ENCODE peak calls at places on chromosomes 5 and 9, in six cellular contexts. One of them, this sample, is unnamed.
A peak's percentile ranks its signal among the peaks of the same experiment; 100 is the strongest.

GRCh38 chr9:105859428-105860091 is 165.2 kb downstream of the TMEM38B start:
- DNase-seq in lower leg skin: no peak
- DNase-seq in natural killer cell: no peak
- DNase-seq in GM23338: no peak
- DNase-seq in PC-3: no peak
- DNase-seq in H9: no peak
- DNase-seq in this sample: no peak

GRCh38 chr5:32453916-32454315 is 9.4 kb upstream of the ZFR start:
- DNase-seq in lower leg skin: no peak
- DNase-seq in natural killer cell: no peak
- DNase-seq in GM23338: no peak
- DNase-seq in PC-3: no peak
- DNase-seq in H9: no peak
- DNase-seq in this sample: no peak

GRCh38 chr5:109936091-109936490 is 246.4 kb downstream of the MAN2A1 start:
- DNase-seq in lower leg skin: no peak
- DNase-seq in natural killer cell: no peak
- DNase-seq in GM23338: no peak
- DNase-seq in PC-3: no peak
- DNase-seq in H9: no peak
- DNase-seq in this sample: no peak

GRCh38 chr9:127796225-127796813 is 6.4 kb upstream of the FPGS start:
- DNase-seq in lower leg skin: no peak
- DNase-seq in natural killer cell: no peak
- DNase-seq in GM23338: no peak
- DNase-seq in PC-3: peak; percentile 5
- DNase-seq in H9: no peak
- DNase-seq in this sample: no peak

GRCh38 chr5:132017738-132018625 is 6.5 kb upstream of the ACSL6 start:
- DNase-seq in lower leg skin: no peak
- DNase-seq in natural killer cell: peak; percentile 13
- DNase-seq in GM23338: no peak
- DNase-seq in PC-3: no peak
- DNase-seq in H9: no peak
- DNase-seq in this sample: no peak

GRCh38 chr5:154783774-154784460 is 28.7 kb downstream of the LARP1 start:
- DNase-seq in lower leg skin: no peak
- DNase-seq in natural killer cell: no peak
- DNase-seq in GM23338: no peak
- DNase-seq in PC-3: no peak
- DNase-seq in H9: no peak
- DNase-seq in this sample: no peak

GRCh38 chr9:123300554-123300953 is 32.2 kb upstream of the STRBP start:
- DNase-seq in lower leg skin: no peak
- DNase-seq in natural killer cell: no peak
- DNase-seq in GM23338: no peak
- DNase-seq in PC-3: no peak
- DNase-seq in H9: no peak
- DNase-seq in this sample: no peak

GRCh38 chr9:113577525-113578261 is 114.2 kb downstream of the RGS3 start:
- DNase-seq in lower leg skin: no peak
- DNase-seq in natural killer cell: no peak
- DNase-seq in GM23338: no peak
- DNase-seq in PC-3: peak; percentile 58
- DNase-seq in H9: no peak
- DNase-seq in this sample: no peak

GRCh38 chr5:178377583-178378270 is 145.1 kb upstream of the PHYKPL start:
- DNase-seq in lower leg skin: no peak
- DNase-seq in natural killer cell: no peak
- DNase-seq in GM23338: no peak
- DNase-seq in PC-3: no peak
- DNase-seq in H9: no peak
- DNase-seq in this sample: no peak

GRCh38 chr9:112299514-112299913 is 33.9 kb downstream of the PTBP3 start:
- DNase-seq in lower leg skin: no peak
- DNase-seq in natural killer cell: no peak
- DNase-seq in GM23338: no peak
- DNase-seq in PC-3: peak; percentile 24
- DNase-seq in H9: no peak
- DNase-seq in this sample: no peak

GRCh38 chr5:143714629-143715028 is 97.3 kb upstream of the HMHB1 start:
- DNase-seq in lower leg skin: no peak
- DNase-seq in natural killer cell: no peak
- DNase-seq in GM23338: no peak
- DNase-seq in PC-3: peak; percentile 60
- DNase-seq in H9: no peak
- DNase-seq in this sample: no peak

GRCh38 chr9:91682806-91683205 is 259.2 kb upstream of the NFIL3 start:
- DNase-seq in lower leg skin: no peak
- DNase-seq in natural killer cell: no peak
- DNase-seq in GM23338: no peak
- DNase-seq in PC-3: peak; percentile 67
- DNase-seq in H9: no peak
- DNase-seq in this sample: no peak

GRCh38 chr5:6753851-6754250 is 40.6 kb downstream of the TENT4A start:
- DNase-seq in lower leg skin: no peak
- DNase-seq in natural killer cell: no peak
- DNase-seq in GM23338: no peak
- DNase-seq in PC-3: no peak
- DNase-seq in H9: no peak
- DNase-seq in this sample: no peak

GRCh38 chr5:141496038-141496437 is 7.2 kb downstream of the PCDHGC5 start:
- DNase-seq in lower leg skin: no peak
- DNase-seq in natural killer cell: no peak
- DNase-seq in GM23338: peak; percentile 45
- DNase-seq in PC-3: no peak
- DNase-seq in H9: peak; percentile 77
- DNase-seq in this sample: no peak

GRCh38 chr5:150114102-150114641 is 27.8 kb upstream of the CSF1R start:
- DNase-seq in lower leg skin: peak; percentile 13
- DNase-seq in natural killer cell: no peak
- DNase-seq in GM23338: peak; percentile 41
- DNase-seq in PC-3: no peak
- DNase-seq in H9: peak; percentile 36
- DNase-seq in this sample: no peak

GRCh38 chr9:116042321-116042720 is 111.3 kb upstream of the PAPPA start:
- DNase-seq in lower leg skin: no peak
- DNase-seq in natural killer cell: no peak
- DNase-seq in GM23338: no peak
- DNase-seq in PC-3: no peak
- DNase-seq in H9: no peak
- DNase-seq in this sample: no peak

GRCh38 chr9:130058154-130058553 is 4.4 kb downstream of the GPR107 start:
- DNase-seq in lower leg skin: no peak
- DNase-seq in natural killer cell: no peak
- DNase-seq in GM23338: peak; percentile 56
- DNase-seq in PC-3: peak; percentile 26
- DNase-seq in H9: no peak
- DNase-seq in this sample: no peak

DNA sequence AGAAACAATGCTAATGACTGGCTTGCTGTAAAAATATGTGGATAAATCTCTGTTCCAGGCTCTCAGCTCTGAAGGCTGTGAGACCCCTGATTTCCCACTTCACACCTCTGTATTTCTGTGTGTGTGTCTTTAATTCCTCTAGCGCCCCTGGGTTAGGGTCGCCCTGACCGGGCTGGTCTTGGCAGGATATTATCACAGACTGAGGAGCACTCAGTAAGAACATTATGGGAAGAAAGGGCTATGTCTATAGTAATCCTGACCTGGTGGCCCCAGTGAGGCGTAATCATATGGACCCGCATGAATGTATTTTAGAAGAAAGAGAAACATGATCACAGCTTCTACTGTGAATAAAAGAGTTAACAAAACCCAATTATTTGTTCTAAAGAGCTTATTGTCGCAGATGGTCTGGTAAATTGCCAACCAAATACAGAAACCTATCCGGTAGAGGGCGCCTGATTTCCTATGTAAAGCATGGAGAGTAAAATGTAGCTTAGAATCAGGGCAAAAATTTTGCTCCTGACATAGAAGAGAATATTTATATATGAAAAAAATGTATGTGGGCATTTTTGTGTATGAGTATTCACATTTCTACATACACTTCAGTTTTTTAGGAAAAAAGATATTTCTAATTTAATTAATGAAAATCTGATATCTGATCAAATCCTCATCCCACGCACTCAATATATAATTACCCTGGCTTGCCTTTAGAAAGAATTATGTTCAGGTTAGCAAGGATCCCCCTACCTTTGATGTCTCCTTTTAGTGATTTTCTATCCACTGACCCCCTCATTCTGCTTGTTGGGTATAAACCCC is 5.8 kb upstream of the IFNA1 start:
- DNase-seq in lower leg skin: no peak
- DNase-seq in natural killer cell: no peak
- DNase-seq in GM23338: peak; percentile 92
- DNase-seq in PC-3: peak; percentile 83
- DNase-seq in H9: no peak
- DNase-seq in this sample: peak; percentile 27
- TF ChIP-seq CTCF in lower leg skin: no peak
- TF ChIP-seq CTCF in natural killer cell: peak; percentile 43
- TF ChIP-seq CTCF in GM23338: peak; percentile 75
- TF ChIP-seq CTCF in PC-3: peak; percentile 73
- TF ChIP-seq CTCF in H9: peak; percentile 72
- TF ChIP-seq CTCF in this sample: peak; percentile 46

GRCh38 chr5:72320022-72320898 is at the start of the genes MRPS27 and PTCD2:
- DNase-seq in lower leg skin: peak; percentile 96
- DNase-seq in natural killer cell: peak; percentile 87
- DNase-seq in GM23338: peak; percentile 100
- DNase-seq in PC-3: peak; percentile 94
- DNase-seq in H9: peak; percentile 97
- DNase-seq in this sample: peak; percentile 91
- TF ChIP-seq CTCF in lower leg skin: no peak
- TF ChIP-seq CTCF in natural killer cell: no peak
- TF ChIP-seq CTCF in GM23338: peak; percentile 36
- TF ChIP-seq CTCF in PC-3: no peak
- TF ChIP-seq CTCF in H9: peak; percentile 40
- TF ChIP-seq CTCF in this sample: no peak

GRCh38 chr9:107836300-107836699 is 346.7 kb upstream of the KLF4 start:
- DNase-seq in lower leg skin: no peak
- DNase-seq in natural killer cell: no peak
- DNase-seq in GM23338: no peak
- DNase-seq in PC-3: no peak
- DNase-seq in H9: no peak
- DNase-seq in this sample: no peak
- TF ChIP-seq CTCF in lower leg skin: no peak
- TF ChIP-seq CTCF in natural killer cell: no peak
- TF ChIP-seq CTCF in GM23338: no peak
- TF ChIP-seq CTCF in PC-3: no peak
- TF ChIP-seq CTCF in H9: no peak
- TF ChIP-seq CTCF in this sample: no peak

DNA sequence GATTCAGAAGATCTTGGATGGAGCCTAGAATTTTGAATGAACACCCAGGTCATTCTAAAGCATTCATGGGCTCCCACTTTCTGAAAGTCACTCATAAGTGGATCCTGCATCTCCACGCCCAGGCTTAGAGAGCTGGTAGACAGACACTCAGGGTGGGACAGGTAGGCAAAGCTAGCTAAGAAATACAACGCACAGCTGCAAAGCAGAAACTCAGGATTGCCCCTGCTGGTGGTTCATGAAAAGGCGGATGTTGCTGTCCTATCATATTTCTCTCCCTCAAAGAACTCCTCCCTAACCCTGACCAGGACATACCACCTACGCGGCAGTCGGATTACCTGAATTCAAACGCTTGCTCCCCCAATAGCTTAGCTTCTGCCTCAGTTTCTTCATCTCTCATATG is 226.5 kb downstream of the GLIS3 start:
- DNase-seq in lower leg skin: no peak
- DNase-seq in natural killer cell: no peak
- DNase-seq in GM23338: peak; percentile 82
- DNase-seq in PC-3: peak; percentile 18
- DNase-seq in H9: peak; percentile 76
- DNase-seq in this sample: peak; percentile 21
- TF ChIP-seq CTCF in lower leg skin: no peak
- TF ChIP-seq CTCF in natural killer cell: no peak
- TF ChIP-seq CTCF in GM23338: peak; percentile 66
- TF ChIP-seq CTCF in PC-3: peak; percentile 41
- TF ChIP-seq CTCF in H9: peak; percentile 78
- TF ChIP-seq CTCF in this sample: peak; percentile 66

GRCh38 chr9:101393135-101393534 is 5.3 kb downstream of the MRPL50 start:
- DNase-seq in lower leg skin: no peak
- DNase-seq in natural killer cell: no peak
- DNase-seq in GM23338: no peak
- DNase-seq in PC-3: no peak
- DNase-seq in H9: no peak
- DNase-seq in this sample: no peak

GRCh38 chr9:101383361-101383760 is 1.4 kb downstream of the BAAT start:
- DNase-seq in lower leg skin: no peak
- DNase-seq in natural killer cell: no peak
- DNase-seq in GM23338: no peak
- DNase-seq in PC-3: no peak
- DNase-seq in H9: no peak
- DNase-seq in this sample: no peak

GRCh38 chr9:101388507-101388993 is 3.7 kb upstream of the BAAT start:
- DNase-seq in lower leg skin: no peak
- DNase-seq in natural killer cell: no peak
- DNase-seq in GM23338: peak; percentile 59
- DNase-seq in PC-3: peak; percentile 21
- DNase-seq in H9: no peak
- DNase-seq in this sample: no peak

DNA sequence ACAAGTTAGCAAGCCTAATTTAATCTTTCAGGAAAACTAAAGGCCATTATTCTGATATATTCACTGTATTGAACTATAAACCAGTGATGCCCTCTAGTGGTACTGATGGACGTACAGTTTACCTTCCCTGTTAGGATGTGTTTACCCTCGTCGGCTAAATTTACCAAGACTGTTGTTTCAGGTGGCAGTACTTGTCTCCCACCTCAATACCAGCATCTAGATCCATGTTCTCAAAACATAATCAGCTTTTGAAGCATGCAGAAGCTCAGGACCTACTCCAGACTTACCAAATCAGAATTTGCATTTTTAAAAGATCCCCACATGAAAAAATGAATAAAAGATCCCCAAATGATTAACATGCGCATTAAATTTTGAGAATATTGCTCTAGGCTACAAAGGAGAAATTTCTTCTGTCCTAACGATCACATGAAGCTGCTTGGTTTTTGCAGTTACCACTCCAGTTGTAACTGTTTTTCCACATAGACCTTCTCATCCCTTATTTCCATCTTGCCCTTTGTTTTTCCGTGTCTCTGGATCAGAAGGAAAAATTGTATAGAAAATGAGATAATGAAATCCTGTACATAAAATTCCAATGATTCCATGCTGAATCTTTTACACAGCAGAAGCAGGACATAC is 3.2 kb upstream of the BAAT start:
- DNase-seq in lower leg skin: no peak
- DNase-seq in natural killer cell: no peak
- DNase-seq in GM23338: peak; percentile 86
- DNase-seq in PC-3: peak; percentile 51
- DNase-seq in H9: no peak
- DNase-seq in this sample: no peak
- TF ChIP-seq CTCF in lower leg skin: no peak
- TF ChIP-seq CTCF in natural killer cell: peak; percentile 53
- TF ChIP-seq CTCF in GM23338: peak; percentile 75
- TF ChIP-seq CTCF in PC-3: peak; percentile 64
- TF ChIP-seq CTCF in H9: peak; percentile 73
- TF ChIP-seq CTCF in this sample: peak; percentile 48

GRCh38 chr9:83980395-83981125 is at the start of gene RMI1:
- DNase-seq in lower leg skin: peak; percentile 99
- DNase-seq in natural killer cell: peak; percentile 97
- DNase-seq in GM23338: peak; percentile 100
- DNase-seq in PC-3: peak; percentile 95
- DNase-seq in H9: peak; percentile 97
- DNase-seq in this sample: peak; percentile 100
- TF ChIP-seq CTCF in lower leg skin: no peak
- TF ChIP-seq CTCF in natural killer cell: no peak
- TF ChIP-seq CTCF in GM23338: no peak
- TF ChIP-seq CTCF in PC-3: no peak
- TF ChIP-seq CTCF in H9: peak; percentile 16
- TF ChIP-seq CTCF in this sample: no peak